ENCODE peak calls at places on chromosomes 3 and 15, in four cellular contexts. Y is HCT116, C is HepG2, A is astrocyte. B is an unnamed sample. For H3K79me2, the result is how much of the 10 kb centered on the place peaks cover.

GRCh38 chr3:55500555-55501340 is 13.6 kb upstream of the WNT5A start:
- DNase-seq in Y (no peak), C (no peak), A (peak), B (peak)

GRCh38 chr15:57708047-57708446 is 1.5 kb downstream of the POLR2M start:
- DNase-seq in Y (no peak), C (no peak), A (peak), B (no peak)

GRCh38 chr15:51163843-51164242 is 69.1 kb upstream of the TNFAIP8L3 start:
- DNase-seq in Y (no peak), C (no peak), A (no peak), B (no peak)

GRCh38 chr15:58139631-58140522 is 1.7 kb downstream of the AQP9 start:
- DNase-seq in Y (no peak), C (no peak), A (no peak), B (no peak)

GRCh38 chr3:16299746-16300145 is 34.7 kb downstream of the OXNAD1 start:
- DNase-seq in Y (no peak), C (no peak), A (no peak), B (no peak)

GRCh38 chr3:67647390-67647878 is 7.0 kb downstream of the SUCLG2 start:
- DNase-seq in Y (peak), C (peak), A (peak), B (peak)

GRCh38 chr3:152403632-152404066 is 134.9 kb downstream of the MBNL1 start:
- DNase-seq in Y (no peak), C (no peak), A (peak), B (no peak)

GRCh38 chr3:33883538-33884203 is 85.2 kb downstream of the PDCD6IP start:
- DNase-seq in Y (peak), C (peak), A (no peak), B (peak)

GRCh38 chr3:170132335-170132734 is 49.2 kb downstream of the PHC3 start:
- DNase-seq in Y (no peak), C (no peak), A (no peak), B (no peak)

GRCh38 chr3:16102905-16103364 is 71.5 kb upstream of the GALNT15 start:
- DNase-seq in Y (no peak), C (peak), A (peak), B (peak)

GRCh38 chr3:184016820-184017671 is 638 bp downstream of the ABCC5 start:
- DNase-seq in Y (peak), C (peak), A (no peak), B (peak)

GRCh38 chr3:59006791-59007517 is 42.9 kb downstream of the CFAP20DC start:
- DNase-seq in Y (no peak), C (no peak), A (peak), B (no peak)

GRCh38 chr15:54197995-54198394 is 219.8 kb downstream of the UNC13C start:
- DNase-seq in Y (no peak), C (no peak), A (no peak), B (no peak)

GRCh38 chr15:76346666-76347506 is 10.3 kb downstream of the ISL2 start:
- DNase-seq in Y (no peak), C (no peak), A (no peak), B (peak)
- TF ChIP-seq EZH2 in Y (no peak), C (no peak), A (peak), B (no peak)

GRCh38 chr3:141408596-141408995 is 40.3 kb downstream of the ZBTB38 start:
- DNase-seq in Y (no peak), C (no peak), A (no peak), B (no peak)

GRCh38 chr3:141405581-141405980 is 37.3 kb downstream of the ZBTB38 start:
- DNase-seq in Y (no peak), C (no peak), A (peak), B (no peak)

GRCh38 chr3:141406265-141406664 is 38.0 kb downstream of the ZBTB38 start:
- DNase-seq in Y (no peak), C (no peak), A (no peak), B (no peak)

GRCh38 chr3:141407817-141408216 is 39.5 kb downstream of the ZBTB38 start:
- DNase-seq in Y (no peak), C (no peak), A (no peak), B (no peak)

GRCh38 chr3:141407043-141407442 is 38.7 kb downstream of the ZBTB38 start:
- DNase-seq in Y (no peak), C (no peak), A (peak), B (no peak)
- H3K79me2 ChIP-seq in Y (under half), C (under half), A (under half), B (under half)

GRCh38 chr15:41780266-41780665 is 6.0 kb downstream of the MAPKBP1 start:
- DNase-seq in Y (no peak), C (peak), A (no peak), B (no peak)
- H3K27ac ChIP-seq in Y (no peak), C (peak), A (no peak), B (no peak)

GRCh38 chr3:172119266-172119957 is 80.0 kb downstream of the FNDC3B start:
- DNase-seq in Y (no peak), C (peak), A (no peak), B (no peak)
- TF ChIP-seq EZH2 in Y (no peak), C (no peak), A (no peak), B (no peak)

DNA sequence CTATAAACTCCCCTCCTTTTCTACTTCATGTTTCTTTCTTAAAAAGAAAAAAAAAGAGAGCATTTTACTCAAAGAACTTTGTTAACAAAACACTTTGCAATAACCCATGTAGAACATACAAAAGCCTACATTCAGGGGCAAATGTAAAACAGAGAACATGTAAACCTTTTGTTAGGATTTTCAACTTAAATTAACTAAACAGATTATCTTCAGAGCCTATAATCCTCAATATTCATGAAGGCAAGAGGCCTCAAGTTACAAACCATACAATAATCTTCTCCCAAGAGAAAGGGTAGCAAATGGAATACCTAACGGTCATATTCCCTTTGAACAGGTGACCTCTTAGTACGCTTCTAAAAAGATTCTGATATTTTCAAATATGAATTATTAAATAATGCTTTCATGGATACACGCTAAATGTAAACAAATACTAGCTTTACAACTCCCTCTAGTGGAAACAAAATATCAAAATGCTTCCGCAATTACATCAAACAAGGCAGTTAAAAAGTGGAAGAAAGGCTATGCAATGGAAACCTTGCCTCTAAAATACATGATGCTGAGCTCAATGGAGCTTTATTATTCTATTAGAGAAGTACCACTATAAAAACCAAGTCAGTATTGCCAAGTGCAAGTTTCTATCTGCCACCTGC is 9.9 kb downstream of the CEP152 start:
- DNase-seq in Y (no peak), C (peak), A (no peak), B (peak)
- H3K79me2 ChIP-seq in Y (half or more), C (under half), A (under half), B (half or more)

GRCh38 chr3:8562081-8562595 is 60.5 kb downstream of the LMCD1 start:
- DNase-seq in Y (no peak), C (no peak), A (no peak), B (no peak)
- H3K27ac ChIP-seq in Y (no peak), C (no peak), A (peak), B (no peak)

GRCh38 chr3:9861626-9862130 is 17.9 kb upstream of the RPUSD3 start:
- DNase-seq in Y (no peak), C (no peak), A (no peak), B (no peak)
- TF ChIP-seq EZH2 in Y (no peak), C (no peak), A (no peak), B (no peak)